ENCODE peak calls at places on chromosome 9, in five cellular contexts. J is stimulated activated CD4-positive, alpha-beta T cell treated with anti-CD3 and anti-CD28 coated beads, Interleukin-2, amount 100 ng/mL, for 48 hours; V is tibial artery; B is MM.1S; D is effector memory CD4-positive, alpha-beta T cell. X is an unnamed sample.

GRCh38 chr9:74496819-74497749 is at the start of gene RORB:
- DNase-seq in J (peak), V (peak), B (peak), D (no peak), X (peak)

GRCh38 chr9:80175286-80175906 is 603.6 kb downstream of the TLE4 start:
- DNase-seq in J (no peak), V (no peak), B (peak), D (no peak), X (no peak)

GRCh38 chr9:80995759-80996158 is 693.6 kb downstream of the TLE1 start:
- DNase-seq in J (no peak), V (no peak), B (no peak), D (no peak), X (no peak)

GRCh38 chr9:130301483-130302286 is 36.1 kb downstream of the HMCN2 start:
- DNase-seq in J (no peak), V (no peak), B (no peak), D (no peak), X (no peak)

GRCh38 chr9:131590907-131591844 is 45.9 kb downstream of the PRRT1B start:
- DNase-seq in J (peak), V (peak), B (peak), D (peak), X (peak)

GRCh38 chr9:133005221-133005760 is 25.5 kb upstream of the GTF3C5 start:
- DNase-seq in J (no peak), V (no peak), B (no peak), D (no peak), X (no peak)

GRCh38 chr9:94084314-94084713 is at the start of gene PTPDC1:
- DNase-seq in J (no peak), V (no peak), B (no peak), D (no peak), X (no peak)

GRCh38 chr9:77751341-77752091 is 103.4 kb upstream of the GNA14 start:
- DNase-seq in J (no peak), V (no peak), B (peak), D (no peak), X (no peak)

GRCh38 chr9:33750307-33750838 is 45.0 kb upstream of the PRSS3 start:
- DNase-seq in J (no peak), V (no peak), B (no peak), D (no peak), X (no peak)

GRCh38 chr9:136944094-136944518 is 432 bp downstream of the FBXW5 start:
- DNase-seq in J (no peak), V (no peak), B (no peak), D (no peak), X (no peak)

GRCh38 chr9:19074836-19075235 is 25.6 kb downstream of the RRAGA start:
- DNase-seq in J (no peak), V (no peak), B (no peak), D (no peak), X (no peak)

GRCh38 chr9:96071245-96072124 is 196.0 kb downstream of the ERCC6L2 start:
- DNase-seq in J (no peak), V (no peak), B (no peak), D (no peak), X (no peak)

GRCh38 chr9:137438591-137439157 is 2.5 kb downstream of the ENTPD8 start:
- DNase-seq in J (no peak), V (no peak), B (no peak), D (no peak), X (no peak)

GRCh38 chr9:92639791-92640271 is 30.1 kb downstream of the IPPK start:
- DNase-seq in J (no peak), V (no peak), B (no peak), D (no peak), X (peak)

GRCh38 chr9:136098844-136099243 is 3.8 kb upstream of the NACC2 start:
- DNase-seq in J (no peak), V (no peak), B (no peak), D (no peak), X (no peak)

GRCh38 chr9:68769852-68770251 is 64.8 kb downstream of the PIP5K1B start:
- DNase-seq in J (no peak), V (no peak), B (no peak), D (no peak), X (no peak)

GRCh38 chr9:137739371-137739915 is 120.6 kb downstream of the EHMT1 start:
- DNase-seq in J (no peak), V (no peak), B (no peak), D (no peak), X (no peak)

GRCh38 chr9:14498824-14499223 is 184.9 kb upstream of the NFIB start:
- DNase-seq in J (no peak), V (no peak), B (no peak), D (no peak), X (no peak)

GRCh38 chr9:27726244-27727141 is 153.2 kb upstream of the C9orf72 start:
- DNase-seq in J (peak), V (no peak), B (peak), D (peak), X (peak)

GRCh38 chr9:24127519-24127918 is 301.5 kb upstream of the ELAVL2 start:
- DNase-seq in J (no peak), V (no peak), B (no peak), D (no peak), X (no peak)

GRCh38 chr9:126440938-126441337 is 114.3 kb downstream of the MVB12B start:
- DNase-seq in J (no peak), V (no peak), B (no peak), D (no peak), X (peak)

GRCh38 chr9:121743441-121744001 is 92.1 kb downstream of the DAB2IP start:
- DNase-seq in J (no peak), V (peak), B (no peak), D (no peak), X (peak)

GRCh38 chr9:38311382-38312270 is 80.9 kb upstream of the ALDH1B1 start:
- DNase-seq in J (no peak), V (peak), B (no peak), D (no peak), X (no peak)

GRCh38 chr9:94623253-94623652 is 16.1 kb downstream of the FBP1 start:
- DNase-seq in J (peak), V (no peak), B (peak), D (no peak), X (no peak)

GRCh38 chr9:33133186-33133585 is 34.0 kb downstream of the B4GALT1 start:
- DNase-seq in J (no peak), V (peak), B (no peak), D (no peak), X (peak)

GRCh38 chr9:115250646-115251045 is 132.7 kb upstream of the TNC start:
- DNase-seq in J (no peak), V (no peak), B (no peak), D (no peak), X (no peak)

GRCh38 chr9:21551401-21551800 is 69.3 kb upstream of the IFNE start:
- DNase-seq in J (no peak), V (no peak), B (no peak), D (no peak), X (no peak)

GRCh38 chr9:134210908-134211810 is 46.8 kb upstream of the RNU6ATAC start:
- DNase-seq in J (no peak), V (no peak), B (no peak), D (no peak), X (no peak)